ENCODE peak calls at places on chromosome 7, in four cellular contexts. One of them, this sample, is unnamed.

GRCh38 chr7:7790041-7790751 is 71.8 kb upstream of the RPA3 start:
- DNase-seq in SK-MEL-5: no peak
- DNase-seq in HS-5: no peak
- DNase-seq in endothelial cell: no peak
- DNase-seq in this sample: no peak

GRCh38 chr7:154928136-154929005 is 74.6 kb downstream of the PAXIP1 start:
- DNase-seq in SK-MEL-5: peak
- DNase-seq in HS-5: peak
- DNase-seq in endothelial cell: no peak
- DNase-seq in this sample: peak

GRCh38 chr7:116793795-116794360 is 68.5 kb upstream of the CAPZA2 start:
- DNase-seq in SK-MEL-5: no peak
- DNase-seq in HS-5: no peak
- DNase-seq in endothelial cell: no peak
- DNase-seq in this sample: no peak

GRCh38 chr7:141462958-141463357 is 88.3 kb upstream of the AGK start:
- DNase-seq in SK-MEL-5: no peak
- DNase-seq in HS-5: no peak
- DNase-seq in endothelial cell: no peak
- DNase-seq in this sample: peak

GRCh38 chr7:105096306-105096705 is 82.3 kb downstream of the KMT2E start:
- DNase-seq in SK-MEL-5: no peak
- DNase-seq in HS-5: no peak
- DNase-seq in endothelial cell: no peak
- DNase-seq in this sample: no peak

GRCh38 chr7:140079121-140079536 is 16.4 kb upstream of the PARP12 start:
- DNase-seq in SK-MEL-5: peak
- DNase-seq in HS-5: peak
- DNase-seq in endothelial cell: peak
- DNase-seq in this sample: no peak

GRCh38 chr7:151062399-151063211 is 3.2 kb downstream of the SLC4A2 start:
- DNase-seq in SK-MEL-5: peak
- DNase-seq in HS-5: no peak
- DNase-seq in endothelial cell: peak
- DNase-seq in this sample: no peak

GRCh38 chr7:132915652-132916051 is 166.2 kb downstream of the CHCHD3 start:
- DNase-seq in SK-MEL-5: no peak
- DNase-seq in HS-5: no peak
- DNase-seq in endothelial cell: no peak
- DNase-seq in this sample: no peak

GRCh38 chr7:7944619-7945282 is 23.8 kb upstream of the GLCCI1 start:
- DNase-seq in SK-MEL-5: no peak
- DNase-seq in HS-5: no peak
- DNase-seq in endothelial cell: no peak
- DNase-seq in this sample: no peak

GRCh38 chr7:33776791-33777190 is 128.5 kb upstream of the BMPER start:
- DNase-seq in SK-MEL-5: no peak
- DNase-seq in HS-5: no peak
- DNase-seq in endothelial cell: no peak
- DNase-seq in this sample: no peak

GRCh38 chr7:144109283-144109682 is at the start of gene OR2A2:
- DNase-seq in SK-MEL-5: no peak
- DNase-seq in HS-5: no peak
- DNase-seq in endothelial cell: no peak
- DNase-seq in this sample: no peak

GRCh38 chr7:152760384-152761115 is 998 bp downstream of the ACTR3B start:
- DNase-seq in SK-MEL-5: no peak
- DNase-seq in HS-5: no peak
- DNase-seq in endothelial cell: no peak
- DNase-seq in this sample: peak

GRCh38 chr7:10940748-10941358 is 32.8 kb upstream of the PHF14 start:
- DNase-seq in SK-MEL-5: no peak
- DNase-seq in HS-5: no peak
- DNase-seq in endothelial cell: no peak
- DNase-seq in this sample: peak

GRCh38 chr7:158649279-158649678 is 55.3 kb downstream of the NCAPG2 start:
- DNase-seq in SK-MEL-5: no peak
- DNase-seq in HS-5: peak
- DNase-seq in endothelial cell: no peak
- DNase-seq in this sample: no peak

GRCh38 chr7:22732556-22733126 is 5.6 kb downstream of the IL6 start:
- DNase-seq in SK-MEL-5: no peak
- DNase-seq in HS-5: no peak
- DNase-seq in endothelial cell: no peak
- DNase-seq in this sample: no peak

GRCh38 chr7:94580601-94581000 is 71.0 kb downstream of the CASD1 start:
- DNase-seq in SK-MEL-5: no peak
- DNase-seq in HS-5: no peak
- DNase-seq in endothelial cell: no peak
- DNase-seq in this sample: peak

GRCh38 chr7:112630565-112630964 is 149.8 kb downstream of the LSMEM1 start:
- DNase-seq in SK-MEL-5: no peak
- DNase-seq in HS-5: no peak
- DNase-seq in endothelial cell: no peak
- DNase-seq in this sample: no peak

GRCh38 chr7:17236161-17236560 is 62.3 kb upstream of the AHR start:
- DNase-seq in SK-MEL-5: no peak
- DNase-seq in HS-5: no peak
- DNase-seq in endothelial cell: no peak
- DNase-seq in this sample: no peak

GRCh38 chr7:2808891-2809660 is 35.0 kb downstream of the GNA12 start:
- DNase-seq in SK-MEL-5: no peak
- DNase-seq in HS-5: no peak
- DNase-seq in endothelial cell: no peak
- DNase-seq in this sample: no peak

GRCh38 chr7:41134242-41134872 is 568.5 kb downstream of the INHBA start:
- DNase-seq in SK-MEL-5: no peak
- DNase-seq in HS-5: peak
- DNase-seq in endothelial cell: no peak
- DNase-seq in this sample: no peak

GRCh38 chr7:95535647-95536046 is 49.9 kb downstream of the ASB4 start:
- DNase-seq in SK-MEL-5: no peak
- DNase-seq in HS-5: no peak
- DNase-seq in endothelial cell: no peak
- DNase-seq in this sample: no peak

GRCh38 chr7:137916980-137917645 is 70.3 kb upstream of the DGKI start:
- DNase-seq in SK-MEL-5: no peak
- DNase-seq in HS-5: no peak
- DNase-seq in endothelial cell: no peak
- DNase-seq in this sample: no peak

GRCh38 chr7:159013825-159014289 is 130.8 kb downstream of the VIPR2 start:
- DNase-seq in SK-MEL-5: no peak
- DNase-seq in HS-5: no peak
- DNase-seq in endothelial cell: no peak
- DNase-seq in this sample: no peak

GRCh38 chr7:20201380-20201779 is 15.8 kb downstream of the MACC1 start:
- DNase-seq in SK-MEL-5: no peak
- DNase-seq in HS-5: no peak
- DNase-seq in endothelial cell: no peak
- DNase-seq in this sample: no peak

GRCh38 chr7:98217623-98218582 is 6.7 kb downstream of the BHLHA15 start:
- DNase-seq in SK-MEL-5: peak
- DNase-seq in HS-5: no peak
- DNase-seq in endothelial cell: peak
- DNase-seq in this sample: no peak

GRCh38 chr7:55191926-55192692 is 173.0 kb upstream of the LANCL2 start:
- DNase-seq in SK-MEL-5: no peak
- DNase-seq in HS-5: no peak
- DNase-seq in endothelial cell: no peak
- DNase-seq in this sample: no peak

GRCh38 chr7:44060948-44061644 is 4.3 kb downstream of the PGAM2 start:
- DNase-seq in SK-MEL-5: no peak
- DNase-seq in HS-5: no peak
- DNase-seq in endothelial cell: no peak
- DNase-seq in this sample: no peak

GRCh38 chr7:38506756-38507155 is 124.4 kb downstream of the AMPH start:
- DNase-seq in SK-MEL-5: no peak
- DNase-seq in HS-5: peak
- DNase-seq in endothelial cell: no peak
- DNase-seq in this sample: no peak

GRCh38 chr7:158547817-158548216 is 39.8 kb downstream of the PTPRN2 start:
- DNase-seq in SK-MEL-5: no peak
- DNase-seq in HS-5: no peak
- DNase-seq in endothelial cell: no peak
- DNase-seq in this sample: no peak

GRCh38 chr7:144653449-144653848 is 182.4 kb downstream of the TPK1 start:
- DNase-seq in SK-MEL-5: no peak
- DNase-seq in HS-5: no peak
- DNase-seq in endothelial cell: no peak
- DNase-seq in this sample: no peak

GRCh38 chr7:10476642-10477041 is 497.0 kb upstream of the PHF14 start:
- DNase-seq in SK-MEL-5: no peak
- DNase-seq in HS-5: no peak
- DNase-seq in endothelial cell: no peak
- DNase-seq in this sample: no peak

GRCh38 chr7:80207501-80207900 is 72.9 kb downstream of the GNAI1 start:
- DNase-seq in SK-MEL-5: no peak
- DNase-seq in HS-5: no peak
- DNase-seq in endothelial cell: no peak
- DNase-seq in this sample: no peak

GRCh38 chr7:45593121-45593541 is 19.0 kb downstream of the ADCY1 start:
- DNase-seq in SK-MEL-5: no peak
- DNase-seq in HS-5: no peak
- DNase-seq in endothelial cell: no peak
- DNase-seq in this sample: no peak

GRCh38 chr7:14009453-14010418 is 20.3 kb upstream of the ETV1 start:
- DNase-seq in SK-MEL-5: peak
- DNase-seq in HS-5: no peak
- DNase-seq in endothelial cell: no peak
- DNase-seq in this sample: no peak

GRCh38 chr7:37028909-37029440 is 304.7 kb upstream of the AOAH start:
- DNase-seq in SK-MEL-5: no peak
- DNase-seq in HS-5: no peak
- DNase-seq in endothelial cell: no peak
- DNase-seq in this sample: no peak

GRCh38 chr7:16169537-16169936 is 251.8 kb downstream of the CRPPA start:
- DNase-seq in SK-MEL-5: no peak
- DNase-seq in HS-5: no peak
- DNase-seq in endothelial cell: no peak
- DNase-seq in this sample: no peak

This sample was measured in DMS79 treated with DMSO at 0.1 percent for 48 hours.